ENCODE peak calls at places on chromosomes 11 and 22, in seven cellular contexts. K is stimulated activated CD4-positive, alpha-beta T cell treated with anti-CD3 and anti-CD28 coated beads, Interleukin-4, amount 100 ng/mL, for 24 hours; E is HT1080; Y is Caki2; M is NCI-H1930; B is stimulated activated effector memory CD8-positive, alpha-beta T cell treated with anti-CD3 and anti-CD28 coated beads, Interleukin-12 subunit alpha, Interleukin-12 subunit beta, amount 100 ng/mL, for 72 hours; N is lung. H is an unnamed sample.

GRCh38 chr11:33667819-33668467 is 32.7 kb downstream of the C11orf91 start:
- DNase-seq in K (no peak), E (no peak), Y (no peak), M (no peak), B (no peak), N (no peak), H (no peak)

GRCh38 chr22:50184004-50184461 is 1.7 kb upstream of the TRABD start:
- DNase-seq in K (no peak), E (no peak), Y (no peak), M (no peak), B (no peak), N (peak; percentile 83), H (no peak)

GRCh38 chr11:78838417-78838816 is 263.8 kb upstream of the NARS2 start:
- DNase-seq in K (no peak), E (no peak), Y (no peak), M (no peak), B (no peak), N (no peak), H (no peak)

GRCh38 chr11:235180-235997 is 753 bp downstream of the SIRT3 start:
- DNase-seq in K (peak; percentile 84), E (no peak), Y (no peak), M (no peak), B (no peak), N (no peak), H (peak; percentile 66)

GRCh38 chr22:42284643-42285181 is 14.3 kb upstream of the TCF20 start:
- DNase-seq in K (no peak), E (no peak), Y (no peak), M (no peak), B (no peak), N (no peak), H (no peak)

GRCh38 chr22:27454807-27455450 is 346.6 kb downstream of the MN1 start:
- DNase-seq in K (no peak), E (no peak), Y (no peak), M (no peak), B (no peak), N (no peak), H (no peak)

GRCh38 chr11:117195208-117195607 is 4.0 kb upstream of the TAGLN start:
- DNase-seq in K (no peak), E (no peak), Y (no peak), M (no peak), B (no peak), N (no peak), H (no peak)

GRCh38 chr11:91972665-91973266 is 251.9 kb upstream of the FAT3 start:
- DNase-seq in K (no peak), E (no peak), Y (no peak), M (no peak), B (no peak), N (no peak), H (peak; percentile 29)

GRCh38 chr11:122099345-122100045 is 16.5 kb downstream of the BLID start:
- DNase-seq in K (no peak), E (no peak), Y (no peak), M (peak; percentile 53), B (no peak), N (no peak), H (peak; percentile 7)

GRCh38 chr11:20618083-20618482 is 18.7 kb downstream of the SLC6A5 start:
- DNase-seq in K (no peak), E (no peak), Y (no peak), M (no peak), B (no peak), N (no peak), H (no peak)

GRCh38 chr11:12319734-12320387 is 57.5 kb upstream of the PARVA start:
- DNase-seq in K (no peak), E (no peak), Y (no peak), M (no peak), B (no peak), N (no peak), H (no peak)

GRCh38 chr22:29199702-29200400 is 5.8 kb upstream of the EMID1 start:
- DNase-seq in K (no peak), E (no peak), Y (no peak), M (no peak), B (no peak), N (no peak), H (no peak)

GRCh38 chr11:112292785-112293407 is 32.2 kb upstream of the PLET1 start:
- DNase-seq in K (no peak), E (peak; percentile 84), Y (peak; percentile 74), M (no peak), B (no peak), N (peak; percentile 67), H (peak; percentile 29)

GRCh38 chr11:120457996-120458395 is 53.6 kb upstream of the GRIK4 start:
- DNase-seq in K (no peak), E (no peak), Y (no peak), M (no peak), B (no peak), N (no peak), H (no peak)